ENCODE peak calls at places on chromosome 5, in seven cellular contexts. A, D, I, W, E, V and X are unnamed samples.

GRCh38 chr5:94810281-94810680 is 191.8 kb downstream of the SLF1 start:
- DNase-seq in A (no peak), D (no peak), I (no peak), W (no peak), E (no peak), V (no peak), X (no peak)

GRCh38 chr5:73719616-73720015 is 93.6 kb downstream of the ARHGEF28 start:
- DNase-seq in A (no peak), D (no peak), I (no peak), W (no peak), E (no peak), V (no peak), X (no peak)

GRCh38 chr5:126527892-126528291 is 67.1 kb downstream of the ALDH7A1 start:
- DNase-seq in A (no peak), D (no peak), I (no peak), W (no peak), E (peak; percentile 52), V (no peak), X (no peak)

GRCh38 chr5:149936044-149936699 is 8.4 kb downstream of the PDE6A start:
- DNase-seq in A (no peak), D (no peak), I (no peak), W (no peak), E (no peak), V (no peak), X (no peak)

GRCh38 chr5:67010684-67011409 is 185.8 kb downstream of the CD180 start:
- DNase-seq in A (no peak), D (no peak), I (no peak), W (no peak), E (peak; percentile 95), V (no peak), X (no peak)

GRCh38 chr5:149455889-149456409 is 76.9 kb upstream of the IL17B start:
- DNase-seq in A (no peak), D (no peak), I (no peak), W (no peak), E (peak; percentile 99), V (no peak), X (no peak)

GRCh38 chr5:79235222-79235577 is 731 bp upstream of the JMY start:
- DNase-seq in A (no peak), D (peak; percentile 48), I (no peak), W (no peak), E (peak; percentile 55), V (no peak), X (no peak)

GRCh38 chr5:137635521-137635921 is 100.4 kb downstream of the KLHL3 start:
- DNase-seq in A (no peak), D (no peak), I (no peak), W (no peak), E (no peak), V (no peak), X (no peak)

GRCh38 chr5:88824892-88825781 is 57.8 kb downstream of the MEF2C start:
- DNase-seq in A (peak; percentile 14), D (no peak), I (no peak), W (no peak), E (peak; percentile 64), V (no peak), X (no peak)

GRCh38 chr5:65861830-65862241 is 64.5 kb upstream of the ERBIN start:
- DNase-seq in A (no peak), D (no peak), I (no peak), W (peak; percentile 75), E (peak; percentile 76), V (no peak), X (no peak)

GRCh38 chr5:1516615-1517601 is 6.9 kb downstream of the LPCAT1 start:
- DNase-seq in A (no peak), D (peak; percentile 8), I (no peak), W (no peak), E (peak; percentile 90), V (no peak), X (no peak)

GRCh38 chr5:179803651-179804598 is 2.7 kb downstream of the MGAT4B start:
- DNase-seq in A (peak; percentile 96), D (no peak), I (no peak), W (no peak), E (peak; percentile 40), V (no peak), X (no peak)

GRCh38 chr5:179801304-179802206 is 5.1 kb downstream of the MGAT4B start:
- DNase-seq in A (peak; percentile 64), D (peak; percentile 69), I (peak; percentile 82), W (no peak), E (peak; percentile 64), V (peak; percentile 70), X (no peak)

GRCh38 chr5:179802950-179803562 is 3.6 kb downstream of the MGAT4B start:
- DNase-seq in A (no peak), D (no peak), I (no peak), W (no peak), E (no peak), V (no peak), X (no peak)

GRCh38 chr5:179800696-179801201 is 5.9 kb downstream of the MGAT4B start:
- DNase-seq in A (peak; percentile 52), D (no peak), I (no peak), W (no peak), E (no peak), V (no peak), X (no peak)

DNA sequence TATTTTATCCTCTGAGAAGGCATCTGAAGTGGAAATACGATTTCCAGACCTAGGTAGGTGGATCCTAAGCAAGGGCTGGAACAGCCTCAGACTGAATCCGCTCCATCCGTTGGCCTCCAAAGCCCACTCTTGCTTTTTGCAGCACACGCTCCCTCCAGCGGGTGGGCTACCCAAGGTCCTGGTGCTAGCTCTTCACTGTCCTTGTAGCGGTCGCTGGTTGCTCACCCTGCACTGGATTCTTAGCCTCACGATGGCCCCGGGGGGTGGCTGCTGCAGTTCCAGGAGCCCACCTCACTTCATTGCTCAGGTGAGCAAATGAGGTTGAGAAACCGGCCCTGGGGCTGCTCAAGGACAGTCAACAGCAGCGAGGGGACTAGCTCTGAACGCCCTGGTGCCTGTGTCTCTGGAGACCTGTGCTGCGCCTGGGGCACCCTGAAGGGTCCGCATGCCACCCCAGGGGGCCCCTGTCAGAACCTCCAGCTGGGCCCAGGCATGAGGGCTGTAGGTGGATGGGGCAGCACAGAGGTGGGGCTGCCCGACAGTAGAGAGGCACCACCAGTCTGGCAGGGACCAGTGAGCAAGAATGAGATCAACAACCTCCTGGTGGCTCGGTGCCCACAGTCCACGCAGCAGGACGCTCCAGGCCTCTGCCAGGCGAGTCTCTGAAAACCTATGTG is 4.3 kb downstream of the MGAT4B start:
- DNase-seq in A (no peak), D (no peak), I (no peak), W (no peak), E (no peak), V (no peak), X (no peak)
- TF ChIP-seq CTCF in A (no peak), D (no peak), I (no peak), W (no peak), E (no peak), V (no peak), X (no peak)

GRCh38 chr5:39107350-39107749 is 33.2 kb upstream of the RICTOR start:
- DNase-seq in A (no peak), D (no peak), I (no peak), W (no peak), E (no peak), V (no peak), X (no peak)

GRCh38 chr5:39109616-39110015 is 35.4 kb upstream of the RICTOR start:
- DNase-seq in A (no peak), D (no peak), I (no peak), W (no peak), E (no peak), V (no peak), X (no peak)

GRCh38 chr5:39108987-39109386 is 34.8 kb upstream of the RICTOR start:
- DNase-seq in A (no peak), D (no peak), I (no peak), W (no peak), E (no peak), V (no peak), X (no peak)

GRCh38 chr5:39104221-39104620 is 30.0 kb upstream of the RICTOR start:
- DNase-seq in A (no peak), D (no peak), I (no peak), W (no peak), E (no peak), V (no peak), X (no peak)

DNA sequence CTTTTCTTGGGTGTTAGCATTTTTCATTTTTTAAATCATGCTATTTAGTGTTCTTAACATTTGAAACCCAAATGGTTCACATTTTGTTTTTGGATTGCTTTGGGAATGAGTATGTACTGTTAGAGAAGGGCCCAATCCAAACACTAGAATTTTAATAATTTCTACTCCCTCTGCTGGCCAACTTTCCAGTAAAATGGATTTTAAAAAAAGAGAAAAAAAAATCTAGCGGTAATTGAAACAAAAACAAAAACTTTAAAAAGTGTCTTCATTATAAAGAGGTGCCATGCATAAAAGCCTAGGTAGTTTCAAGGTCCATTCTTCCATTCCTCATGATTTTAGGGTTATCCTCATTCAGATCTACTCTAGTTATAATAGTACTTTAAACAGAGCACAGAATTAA is 32.1 kb upstream of the RICTOR start:
- DNase-seq in A (no peak), D (no peak), I (no peak), W (no peak), E (peak; percentile 44), V (no peak), X (no peak)
- TF ChIP-seq CTCF in A (no peak), D (peak; percentile 11), I (peak; percentile 49), W (no peak), E (peak; percentile 35), V (peak; percentile 27), X (peak; percentile 6)

GRCh38 chr5:140356878-140357730 is 2.9 kb upstream of the SLC4A9 start:
- DNase-seq in A (no peak), D (no peak), I (no peak), W (no peak), E (no peak), V (no peak), X (no peak)

GRCh38 chr5:140360101-140360500 is at the start of gene SLC4A9:
- DNase-seq in A (no peak), D (no peak), I (no peak), W (no peak), E (no peak), V (no peak), X (no peak)

GRCh38 chr5:140357731-140358093 is 2.3 kb upstream of the SLC4A9 start:
- DNase-seq in A (peak; percentile 86), D (peak; percentile 77), I (peak; percentile 69), W (peak; percentile 90), E (peak; percentile 84), V (peak; percentile 81), X (peak; percentile 57)

GRCh38 chr5:140360681-140361479 is 886 bp downstream of the SLC4A9 start:
- DNase-seq in A (no peak), D (no peak), I (no peak), W (no peak), E (no peak), V (no peak), X (no peak)

DNA sequence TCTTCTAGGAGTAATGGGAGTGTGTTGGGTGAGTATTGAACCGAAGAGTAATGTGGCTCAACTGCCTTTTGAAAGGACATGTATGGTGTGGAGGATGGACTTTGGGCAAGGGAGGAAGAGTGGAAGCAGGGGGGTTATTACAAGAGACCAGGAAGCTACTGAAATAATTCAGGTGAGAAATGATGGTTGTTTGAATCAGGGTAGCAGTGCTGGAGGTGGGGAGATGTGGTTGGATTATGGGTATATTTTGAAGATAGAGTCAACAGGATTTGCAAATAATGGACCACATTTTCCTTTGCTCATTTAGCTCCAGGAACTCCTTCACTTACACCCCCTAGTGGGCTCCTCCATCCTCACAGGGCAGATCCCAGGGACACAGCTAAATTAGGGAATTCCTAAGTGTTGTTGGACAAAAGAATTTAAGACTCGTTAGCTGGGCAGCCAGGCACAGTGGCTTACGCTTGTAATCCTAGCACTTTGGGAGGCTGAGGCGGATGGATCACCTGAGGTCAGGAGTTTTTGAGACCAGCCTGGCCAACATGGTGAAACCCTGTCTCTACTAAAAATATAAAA is 1.2 kb upstream of the SLC4A9 start:
- DNase-seq in A (no peak), D (no peak), I (no peak), W (peak; percentile 67), E (peak; percentile 45), V (no peak), X (no peak)
- TF ChIP-seq CTCF in A (peak; percentile 46), D (peak; percentile 27), I (no peak), W (peak; percentile 22), E (peak; percentile 64), V (no peak), X (peak; percentile 30)

GRCh38 chr5:124677376-124677998 is 69.0 kb downstream of the ZNF608 start:
- DNase-seq in A (no peak), D (no peak), I (no peak), W (no peak), E (no peak), V (no peak), X (no peak)
- TF ChIP-seq CTCF in A (no peak), D (no peak), I (no peak), W (no peak), E (no peak), V (no peak), X (no peak)